ENCODE peak calls at places on chromosomes 16 and 17, in six cellular contexts. W is heart right ventricle; G is activated naive CD4-positive, alpha-beta T cell; K is RWPE1; B is T follicular helper cell; F is ACHN. O is an unnamed sample.

GRCh38 chr16:3282103-3282746 is 1.1 kb upstream of the ZNF263 start:
- DNase-seq in W (no peak), G (no peak), K (no peak), B (no peak), F (peak; percentile 82), O (peak; percentile 71)

GRCh38 chr16:88454315-88455057 is 1.4 kb downstream of the ZFPM1 start:
- DNase-seq in W (no peak), G (no peak), K (peak; percentile 30), B (no peak), F (peak; percentile 14), O (no peak)

GRCh38 chr16:87032554-87032953 is 284.6 kb downstream of the C16orf95 start:
- DNase-seq in W (no peak), G (no peak), K (no peak), B (no peak), F (no peak), O (no peak)

GRCh38 chr16:66741131-66741900 is 10.1 kb downstream of the DYNC1LI2 start:
- DNase-seq in W (peak; percentile 97), G (no peak), K (peak; percentile 87), B (no peak), F (peak; percentile 95), O (peak; percentile 53)

GRCh38 chr17:73174126-73174525 is 9.3 kb downstream of the SSTR2 start:
- DNase-seq in W (no peak), G (no peak), K (no peak), B (no peak), F (no peak), O (no peak)

GRCh38 chr17:64085650-64086005 is 44.3 kb downstream of the ERN1 start:
- DNase-seq in W (no peak), G (no peak), K (no peak), B (no peak), F (no peak), O (no peak)

GRCh38 chr16:68272501-68273209 is 8.3 kb downstream of the SLC7A6 start:
- DNase-seq in W (no peak), G (no peak), K (no peak), B (peak; percentile 76), F (no peak), O (no peak)

GRCh38 chr16:64866026-64866425 is 255.8 kb downstream of the CDH11 start:
- DNase-seq in W (no peak), G (no peak), K (no peak), B (no peak), F (no peak), O (no peak)

GRCh38 chr17:74736423-74737298 is at the start of gene RAB37:
- DNase-seq in W (no peak), G (no peak), K (no peak), B (no peak), F (no peak), O (no peak)

GRCh38 chr16:87924937-87925670 is 11.2 kb downstream of the CA5A start:
- DNase-seq in W (no peak), G (no peak), K (no peak), B (no peak), F (peak; percentile 74), O (no peak)

GRCh38 chr17:77636835-77637806 is 321.4 kb upstream of the TNRC6C start:
- DNase-seq in W (no peak), G (no peak), K (no peak), B (no peak), F (no peak), O (no peak)

GRCh38 chr17:65287040-65287439 is 149.9 kb downstream of the RGS9 start:
- DNase-seq in W (no peak), G (no peak), K (no peak), B (no peak), F (peak; percentile 47), O (no peak)

GRCh38 chr17:51434434-51435170 is 174.3 kb downstream of the UTP18 start:
- DNase-seq in W (no peak), G (no peak), K (peak; percentile 76), B (no peak), F (no peak), O (peak; percentile 18)

GRCh38 chr16:72051818-72052217 is 2.5 kb upstream of the HP start:
- DNase-seq in W (no peak), G (no peak), K (no peak), B (no peak), F (no peak), O (no peak)

GRCh38 chr17:77675816-77676799 is 282.4 kb upstream of the TNRC6C start:
- DNase-seq in W (no peak), G (no peak), K (no peak), B (no peak), F (peak; percentile 22), O (no peak)

GRCh38 chr16:82070656-82071369 is 35.8 kb downstream of the HSD17B2 start:
- DNase-seq in W (no peak), G (no peak), K (peak; percentile 85), B (no peak), F (peak; percentile 33), O (peak; percentile 21)

GRCh38 chr17:40062347-40063033 is at the start of gene THRA:
- DNase-seq in W (peak; percentile 76), G (no peak), K (peak; percentile 72), B (peak; percentile 66), F (peak; percentile 71), O (no peak)

GRCh38 chr16:70152578-70153302 is 20.8 kb upstream of the CLEC18C start:
- DNase-seq in W (no peak), G (no peak), K (no peak), B (no peak), F (no peak), O (no peak)

GRCh38 chr16:79601092-79601977 is 798 bp upstream of the MAF start:
- DNase-seq in W (peak; percentile 42), G (no peak), K (peak; percentile 41), B (no peak), F (peak; percentile 15), O (no peak)

GRCh38 chr16:8832383-8833100 is 34.9 kb downstream of the PMM2 start:
- DNase-seq in W (no peak), G (no peak), K (no peak), B (no peak), F (no peak), O (no peak)

GRCh38 chr17:48995332-48995870 is 1.8 kb upstream of the IGF2BP1 start:
- DNase-seq in W (no peak), G (no peak), K (no peak), B (no peak), F (no peak), O (no peak)

GRCh38 chr17:34081269-34081668 is 173.8 kb upstream of the CCL2 start:
- DNase-seq in W (no peak), G (no peak), K (no peak), B (no peak), F (peak; percentile 26), O (no peak)

GRCh38 chr16:85833540-85833914 is 34.0 kb downstream of the COX4I1 start:
- DNase-seq in W (no peak), G (no peak), K (no peak), B (no peak), F (no peak), O (no peak)

GRCh38 chr17:37137906-37138413 is 189.2 kb downstream of the AATF start:
- DNase-seq in W (no peak), G (no peak), K (no peak), B (no peak), F (no peak), O (no peak)

GRCh38 chr16:55480228-55480655 is 1.2 kb downstream of the MMP2 start:
- DNase-seq in W (peak; percentile 84), G (no peak), K (no peak), B (no peak), F (no peak), O (no peak)

GRCh38 chr16:54937673-54938350 is 7.1 kb downstream of the IRX5 start:
- DNase-seq in W (no peak), G (no peak), K (no peak), B (no peak), F (no peak), O (no peak)

GRCh38 chr17:8057691-8058114 is 18.8 kb downstream of the ALOX15B start:
- DNase-seq in W (no peak), G (no peak), K (peak; percentile 82), B (peak; percentile 15), F (peak; percentile 83), O (peak; percentile 75)

GRCh38 chr16:55836158-55836611 is 3.3 kb upstream of the CES1 start:
- DNase-seq in W (no peak), G (no peak), K (no peak), B (no peak), F (no peak), O (no peak)

GRCh38 chr17:58204796-58205195 is 12.3 kb downstream of the EPX start:
- DNase-seq in W (no peak), G (no peak), K (no peak), B (no peak), F (no peak), O (no peak)

GRCh38 chr17:40545660-40546059 is 19.6 kb downstream of the CCR7 start:
- DNase-seq in W (no peak), G (no peak), K (no peak), B (no peak), F (no peak), O (no peak)

GRCh38 chr17:30336369-30337171 is 2.7 kb upstream of the TMIGD1 start:
- DNase-seq in W (peak; percentile 9), G (no peak), K (peak; percentile 30), B (peak; percentile 44), F (peak; percentile 78), O (no peak)

GRCh38 chr17:77002103-77003045 is 134.2 kb downstream of the MGAT5B start:
- DNase-seq in W (no peak), G (no peak), K (peak; percentile 87), B (no peak), F (peak; percentile 98), O (peak; percentile 93)

GRCh38 chr16:66940236-66940635 is 4.9 kb downstream of the CES2 start:
- DNase-seq in W (no peak), G (no peak), K (no peak), B (no peak), F (no peak), O (no peak)

GRCh38 chr17:82798752-82799151 is 41.1 kb downstream of the ZNF750 start:
- DNase-seq in W (no peak), G (no peak), K (no peak), B (no peak), F (no peak), O (no peak)

GRCh38 chr16:2751577-2752034 is 832 bp upstream of the SRRM2 start:
- DNase-seq in W (no peak), G (no peak), K (peak; percentile 66), B (no peak), F (no peak), O (no peak)